ENCODE peak calls at places on chromosomes 7 and 10, in six cellular contexts. One of them, this sample, is unnamed.
A peak's percentile ranks its signal among the peaks of the same experiment; 100 is the strongest.

GRCh38 chr7:5769571-5769970 is 11.9 kb downstream of the RNF216 start:
- DNase-seq in A549: no peak
- DNase-seq in SK-N-SH: no peak
- DNase-seq in fibroblast of lung: no peak
- DNase-seq in mammary epithelial cell: no peak
- DNase-seq in epithelial cell of esophagus: no peak
- DNase-seq in this sample: no peak

GRCh38 chr7:42671627-42672026 is 240.2 kb downstream of the C7orf25 start:
- DNase-seq in A549: no peak
- DNase-seq in SK-N-SH: no peak
- DNase-seq in fibroblast of lung: peak; percentile 80
- DNase-seq in mammary epithelial cell: peak; percentile 96
- DNase-seq in epithelial cell of esophagus: peak; percentile 93
- DNase-seq in this sample: peak; percentile 55

GRCh38 chr7:127578711-127579275 is 6.6 kb downstream of the GCC1 start:
- DNase-seq in A549: no peak
- DNase-seq in SK-N-SH: no peak
- DNase-seq in fibroblast of lung: no peak
- DNase-seq in mammary epithelial cell: no peak
- DNase-seq in epithelial cell of esophagus: no peak
- DNase-seq in this sample: no peak

GRCh38 chr10:845526-845925 is 86.0 kb downstream of the LARP4B start:
- DNase-seq in A549: no peak
- DNase-seq in SK-N-SH: no peak
- DNase-seq in fibroblast of lung: no peak
- DNase-seq in mammary epithelial cell: no peak
- DNase-seq in epithelial cell of esophagus: no peak
- DNase-seq in this sample: no peak

GRCh38 chr10:4662576-4663161 is 163.3 kb upstream of the AKR1E2 start:
- DNase-seq in A549: peak; percentile 80
- DNase-seq in SK-N-SH: no peak
- DNase-seq in fibroblast of lung: no peak
- DNase-seq in mammary epithelial cell: no peak
- DNase-seq in epithelial cell of esophagus: no peak
- DNase-seq in this sample: no peak

GRCh38 chr7:70400829-70401380 is 731.0 kb upstream of the GALNT17 start:
- DNase-seq in A549: no peak
- DNase-seq in SK-N-SH: no peak
- DNase-seq in fibroblast of lung: no peak
- DNase-seq in mammary epithelial cell: no peak
- DNase-seq in epithelial cell of esophagus: no peak
- DNase-seq in this sample: no peak

GRCh38 chr10:71564221-71564820 is 155.3 kb downstream of the C10orf105 start:
- DNase-seq in A549: no peak
- DNase-seq in SK-N-SH: no peak
- DNase-seq in fibroblast of lung: no peak
- DNase-seq in mammary epithelial cell: no peak
- DNase-seq in epithelial cell of esophagus: no peak
- DNase-seq in this sample: no peak

GRCh38 chr7:87113077-87113476 is 39.2 kb upstream of the DMTF1 start:
- DNase-seq in A549: no peak
- DNase-seq in SK-N-SH: no peak
- DNase-seq in fibroblast of lung: peak; percentile 11
- DNase-seq in mammary epithelial cell: no peak
- DNase-seq in epithelial cell of esophagus: no peak
- DNase-seq in this sample: no peak

GRCh38 chr7:111650456-111650999 is 88.2 kb upstream of the IMMP2L start:
- DNase-seq in A549: peak; percentile 88
- DNase-seq in SK-N-SH: peak; percentile 69
- DNase-seq in fibroblast of lung: peak; percentile 88
- DNase-seq in mammary epithelial cell: peak; percentile 14
- DNase-seq in epithelial cell of esophagus: peak; percentile 73
- DNase-seq in this sample: no peak

GRCh38 chr7:73952266-73952665 is 75.7 kb upstream of the ELN start:
- DNase-seq in A549: no peak
- DNase-seq in SK-N-SH: no peak
- DNase-seq in fibroblast of lung: no peak
- DNase-seq in mammary epithelial cell: no peak
- DNase-seq in epithelial cell of esophagus: no peak
- DNase-seq in this sample: no peak

DNA sequence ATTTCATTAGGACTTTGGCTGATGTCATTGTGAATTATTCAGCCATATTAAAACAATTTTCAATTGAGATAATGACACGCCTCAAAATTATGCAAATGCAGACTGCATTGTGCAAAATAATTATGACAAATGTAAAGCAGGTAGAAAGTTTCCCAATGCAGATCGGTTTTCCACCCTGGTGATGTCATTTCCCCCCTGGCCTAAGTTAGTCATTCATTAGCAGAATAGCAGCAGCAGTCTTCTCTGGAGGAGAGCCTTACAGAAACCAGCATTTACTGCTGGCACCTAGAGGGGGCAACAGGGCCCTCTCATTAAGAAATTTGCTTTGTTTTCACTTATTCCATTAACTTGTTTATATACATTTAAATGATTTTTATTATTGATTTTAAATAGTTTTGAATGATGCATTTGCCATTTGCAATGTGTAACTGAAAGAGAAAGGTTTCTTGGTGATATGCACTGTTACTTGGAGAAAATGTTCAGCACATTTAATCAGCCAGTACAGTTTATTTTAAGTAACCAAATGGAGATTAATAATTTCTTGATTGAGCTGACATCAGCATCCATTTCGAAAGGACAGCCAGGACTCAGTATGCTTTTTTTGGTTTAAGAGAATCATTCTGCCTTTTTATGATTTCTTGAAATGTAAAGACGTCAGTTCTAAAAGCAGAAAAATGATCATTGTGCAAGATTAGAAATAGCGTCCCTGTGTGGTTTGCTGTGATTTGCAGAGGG is 3.4 kb downstream of the ARID5B start:
- DNase-seq in A549: peak; percentile 47
- DNase-seq in SK-N-SH: peak; percentile 73
- DNase-seq in fibroblast of lung: peak; percentile 72
- DNase-seq in mammary epithelial cell: peak; percentile 90
- DNase-seq in epithelial cell of esophagus: peak; percentile 97
- DNase-seq in this sample: peak; percentile 52
- TF ChIP-seq CTCF in A549: peak; percentile 6
- TF ChIP-seq CTCF in SK-N-SH: peak; percentile 54
- TF ChIP-seq CTCF in fibroblast of lung: peak; percentile 44
- TF ChIP-seq CTCF in mammary epithelial cell: peak; percentile 28
- TF ChIP-seq CTCF in epithelial cell of esophagus: peak; percentile 30
- TF ChIP-seq CTCF in this sample: peak; percentile 38

DNA sequence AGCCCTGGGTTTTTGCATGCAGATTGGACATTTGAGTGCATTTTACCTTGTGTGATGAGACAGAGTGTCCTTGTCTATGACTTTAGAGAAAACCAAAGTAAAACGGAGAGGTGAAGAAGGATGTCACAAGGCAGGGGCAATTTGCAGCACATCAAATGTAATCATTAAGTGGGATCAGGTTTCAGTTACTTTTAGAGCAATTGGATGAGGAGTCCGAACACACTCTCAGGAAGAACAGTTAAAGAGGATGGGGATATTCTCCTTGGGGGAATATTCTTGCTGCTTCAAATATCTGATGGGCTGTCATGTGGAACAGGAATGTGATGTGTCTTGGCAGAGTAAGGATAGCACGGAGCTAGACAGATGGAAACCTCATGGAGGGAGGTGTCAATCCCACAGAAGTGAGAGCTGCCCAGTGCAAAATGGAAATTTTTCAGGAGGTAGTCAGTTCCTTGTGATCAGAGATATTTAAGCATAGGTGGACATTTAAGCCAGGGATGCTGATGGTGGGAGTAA is 765 bp downstream of the RAB19 start:
- DNase-seq in A549: no peak
- DNase-seq in SK-N-SH: no peak
- DNase-seq in fibroblast of lung: no peak
- DNase-seq in mammary epithelial cell: no peak
- DNase-seq in epithelial cell of esophagus: no peak
- DNase-seq in this sample: no peak
- H3K4me3 ChIP-seq in A549: no peak overlapping the region
- H3K4me3 ChIP-seq in SK-N-SH: no peak overlapping the region
- H3K4me3 ChIP-seq in fibroblast of lung: no peak overlapping the region
- H3K4me3 ChIP-seq in mammary epithelial cell: no peak overlapping the region
- H3K4me3 ChIP-seq in epithelial cell of esophagus: no peak overlapping the region
- H3K4me3 ChIP-seq in this sample: no peak overlapping the region

GRCh38 chr7:142459557-142459963 is 201.7 kb upstream of the PRSS58 start:
- DNase-seq in A549: peak; percentile 61
- DNase-seq in SK-N-SH: peak; percentile 64
- DNase-seq in fibroblast of lung: peak; percentile 90
- DNase-seq in mammary epithelial cell: peak; percentile 67
- DNase-seq in epithelial cell of esophagus: peak; percentile 74
- DNase-seq in this sample: peak; percentile 47
- TF ChIP-seq CTCF in A549: peak; percentile 69
- TF ChIP-seq CTCF in SK-N-SH: peak; percentile 93
- TF ChIP-seq CTCF in fibroblast of lung: peak; percentile 78
- TF ChIP-seq CTCF in mammary epithelial cell: peak; percentile 70
- TF ChIP-seq CTCF in epithelial cell of esophagus: peak; percentile 77
- TF ChIP-seq CTCF in this sample: peak; percentile 79

DNA sequence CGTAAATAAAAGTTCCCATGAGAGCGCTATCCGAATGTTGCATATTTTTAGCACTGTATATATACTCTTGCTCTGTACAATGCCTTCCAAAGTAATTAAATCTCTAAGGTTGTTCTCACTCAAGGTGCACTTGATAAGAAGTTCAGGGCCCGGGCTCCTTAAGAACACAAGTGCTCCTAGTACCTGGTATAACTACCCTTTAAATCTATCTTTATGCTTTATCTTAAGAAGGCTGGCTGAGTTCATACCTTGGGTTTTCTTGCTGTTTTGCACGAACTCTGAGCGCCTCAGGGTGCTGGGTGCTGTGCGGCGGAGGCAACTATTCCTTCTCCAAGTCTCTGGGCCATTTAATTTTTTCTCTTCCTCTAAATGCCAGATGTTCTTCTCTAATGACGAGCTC is 80.4 kb downstream of the DNMBP start:
- DNase-seq in A549: no peak
- DNase-seq in SK-N-SH: no peak
- DNase-seq in fibroblast of lung: no peak
- DNase-seq in mammary epithelial cell: no peak
- DNase-seq in epithelial cell of esophagus: no peak
- DNase-seq in this sample: no peak
- H3K4me3 ChIP-seq in A549: peak overlapping the region; percentile 42
- H3K4me3 ChIP-seq in SK-N-SH: no peak overlapping the region
- H3K4me3 ChIP-seq in fibroblast of lung: no peak overlapping the region
- H3K4me3 ChIP-seq in mammary epithelial cell: no peak overlapping the region
- H3K4me3 ChIP-seq in epithelial cell of esophagus: no peak overlapping the region
- H3K4me3 ChIP-seq in this sample: no peak overlapping the region